ENCODE peak calls at places on chromosomes 16 and 17, in four cellular contexts. Z is IMR-90, D is AG04450, K is cardiac fibroblast. W is an unnamed sample.

GRCh38 chr17:61284174-61284573 is 115.5 kb upstream of the TBX2 start:
- DNase-seq in Z (peak; percentile 93), D (no peak), K (peak; percentile 40), W (no peak)

GRCh38 chr17:19386276-19386863 is 620 bp downstream of the MFAP4 start:
- DNase-seq in Z (peak; percentile 92), D (peak; percentile 50), K (peak; percentile 77), W (no peak)

GRCh38 chr17:71726320-71726719 is 394.5 kb upstream of the SOX9 start:
- DNase-seq in Z (no peak), D (no peak), K (peak; percentile 1), W (no peak)

GRCh38 chr16:55470533-55471371 is 8.2 kb upstream of the MMP2 start:
- DNase-seq in Z (no peak), D (no peak), K (peak; percentile 69), W (no peak)

GRCh38 chr17:82636626-82637598 is 11.3 kb downstream of the WDR45B start:
- DNase-seq in Z (no peak), D (no peak), K (no peak), W (no peak)

GRCh38 chr17:79545251-79546005 is 65.4 kb downstream of the RBFOX3 start:
- DNase-seq in Z (no peak), D (no peak), K (no peak), W (no peak)

GRCh38 chr16:88633684-88634140 is 4.7 kb upstream of the IL17C start:
- DNase-seq in Z (peak; percentile 13), D (no peak), K (no peak), W (no peak)

GRCh38 chr16:81705261-81705660 is 73.8 kb upstream of the PLCG2 start:
- DNase-seq in Z (no peak), D (no peak), K (no peak), W (no peak)

GRCh38 chr16:80525420-80525819 is 15.4 kb upstream of the DYNLRB2 start:
- DNase-seq in Z (no peak), D (no peak), K (no peak), W (no peak)

GRCh38 chr16:57635266-57636097 is 7.1 kb downstream of the ADGRG1 start:
- DNase-seq in Z (no peak), D (no peak), K (no peak), W (no peak)

GRCh38 chr17:9763643-9764042 is 27.7 kb downstream of the DHRS7C start:
- DNase-seq in Z (no peak), D (no peak), K (no peak), W (no peak)

GRCh38 chr16:1762879-1763520 is 8.3 kb downstream of the NME3 start:
- DNase-seq in Z (no peak), D (no peak), K (no peak), W (no peak)

GRCh38 chr16:3934491-3935185 is 54.1 kb upstream of the CREBBP start:
- DNase-seq in Z (no peak), D (no peak), K (no peak), W (no peak)

GRCh38 chr17:55334285-55334684 is 69.5 kb downstream of the HLF start:
- DNase-seq in Z (no peak), D (no peak), K (peak; percentile 13), W (peak; percentile 51)

GRCh38 chr17:51734462-51734861 is 424.1 kb downstream of the CA10 start:
- DNase-seq in Z (no peak), D (no peak), K (no peak), W (no peak)
- TF ChIP-seq CTCF in Z (no peak), D (no peak), K (no peak), W (peak; percentile 15)

DNA sequence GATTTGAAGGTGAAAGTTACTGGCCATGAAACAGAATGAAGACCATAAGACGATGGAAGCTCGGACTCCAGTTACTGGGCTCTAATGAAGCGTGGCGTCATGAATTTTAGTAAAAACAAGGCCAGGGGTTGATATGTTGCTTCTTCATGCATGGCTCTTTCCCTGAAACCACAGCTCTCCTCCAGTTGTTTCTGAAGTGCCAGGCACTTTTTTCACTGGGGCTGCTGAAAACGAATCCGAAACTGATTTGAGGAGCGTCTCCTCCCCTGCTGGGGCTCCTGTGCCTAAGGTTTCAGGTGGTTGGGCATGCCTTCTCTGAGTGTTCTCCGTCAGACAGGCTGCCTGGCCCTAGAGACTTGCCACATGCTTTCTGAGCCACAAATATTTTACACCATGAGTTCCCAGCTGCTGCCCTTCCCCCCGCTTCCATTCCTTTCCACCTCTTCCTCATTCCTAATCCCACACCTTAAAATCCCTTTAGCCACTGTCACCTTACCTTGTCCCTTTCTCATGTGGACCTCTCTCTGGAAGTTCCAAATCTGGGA is 3.7 kb upstream of the MYL4 start:
- DNase-seq in Z (peak; percentile 68), D (no peak), K (peak; percentile 71), W (no peak)
- H3K4me3 ChIP-seq in Z (no peak overlapping the region), D (no peak overlapping the region), K (no peak overlapping the region), W (no peak overlapping the region)

GRCh38 chr17:3335876-3336275 is 37.7 kb upstream of the OR3A1 start:
- DNase-seq in Z (no peak), D (no peak), K (no peak), W (no peak)
- TF ChIP-seq CTCF in Z (no peak), D (no peak), K (no peak), W (no peak)

GRCh38 chr17:77312786-77313599 is 172.2 kb downstream of the SEC14L1 start:
- DNase-seq in Z (peak; percentile 82), D (peak; percentile 67), K (peak; percentile 96), W (no peak)
- H3K4me3 ChIP-seq in Z (no peak overlapping the region), D (no peak overlapping the region), K (no peak overlapping the region), W (no peak overlapping the region)

DNA sequence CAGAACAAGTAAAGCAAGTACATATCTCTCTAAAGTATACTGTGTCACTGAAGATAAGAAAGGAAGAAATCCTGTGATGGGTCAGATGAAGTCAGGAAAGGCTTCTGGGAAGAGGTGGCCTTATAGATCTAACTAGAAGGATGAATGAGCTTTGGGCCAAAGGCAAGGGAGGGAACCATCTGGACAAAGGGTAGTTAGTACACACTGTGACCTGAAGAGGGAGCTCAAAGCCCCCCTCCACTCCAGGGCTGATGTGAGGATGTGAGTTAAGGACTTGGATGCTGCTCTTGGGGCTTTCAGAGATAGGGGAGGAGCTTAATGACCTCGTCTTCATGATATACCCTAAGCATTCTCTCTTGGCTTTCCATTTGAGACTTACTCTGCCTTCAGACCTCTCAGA is 185.3 kb upstream of the CACNG3 start:
- DNase-seq in Z (peak; percentile 22), D (no peak), K (peak; percentile 2), W (no peak)
- TF ChIP-seq CTCF in Z (peak; percentile 47), D (peak; percentile 45), K (no peak), W (peak; percentile 86)

DNA sequence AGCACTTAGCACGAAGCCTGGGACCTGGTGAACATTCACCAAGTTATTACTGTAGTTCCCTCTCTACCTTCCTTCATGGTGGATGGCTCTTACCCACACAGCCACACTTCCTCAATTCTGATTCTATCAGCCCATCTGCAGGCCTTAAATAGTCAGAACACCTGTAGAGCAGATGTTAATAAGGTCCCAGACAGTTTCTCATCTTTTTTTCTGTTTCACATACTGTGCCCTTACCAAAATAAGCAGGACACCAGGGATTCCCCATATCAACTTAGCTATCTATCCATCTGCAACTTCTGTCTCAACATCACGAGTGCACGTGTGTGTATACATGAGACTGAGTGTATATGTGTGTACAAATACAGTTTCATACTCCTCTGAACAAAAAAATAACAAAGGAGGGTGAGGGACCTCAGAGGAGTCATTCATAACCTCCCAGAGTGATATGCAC is 2.8 kb downstream of the RECQL5 start:
- DNase-seq in Z (no peak), D (no peak), K (no peak), W (no peak)
- H3K4me3 ChIP-seq in Z (no peak overlapping the region), D (no peak overlapping the region), K (no peak overlapping the region), W (no peak overlapping the region)

DNA sequence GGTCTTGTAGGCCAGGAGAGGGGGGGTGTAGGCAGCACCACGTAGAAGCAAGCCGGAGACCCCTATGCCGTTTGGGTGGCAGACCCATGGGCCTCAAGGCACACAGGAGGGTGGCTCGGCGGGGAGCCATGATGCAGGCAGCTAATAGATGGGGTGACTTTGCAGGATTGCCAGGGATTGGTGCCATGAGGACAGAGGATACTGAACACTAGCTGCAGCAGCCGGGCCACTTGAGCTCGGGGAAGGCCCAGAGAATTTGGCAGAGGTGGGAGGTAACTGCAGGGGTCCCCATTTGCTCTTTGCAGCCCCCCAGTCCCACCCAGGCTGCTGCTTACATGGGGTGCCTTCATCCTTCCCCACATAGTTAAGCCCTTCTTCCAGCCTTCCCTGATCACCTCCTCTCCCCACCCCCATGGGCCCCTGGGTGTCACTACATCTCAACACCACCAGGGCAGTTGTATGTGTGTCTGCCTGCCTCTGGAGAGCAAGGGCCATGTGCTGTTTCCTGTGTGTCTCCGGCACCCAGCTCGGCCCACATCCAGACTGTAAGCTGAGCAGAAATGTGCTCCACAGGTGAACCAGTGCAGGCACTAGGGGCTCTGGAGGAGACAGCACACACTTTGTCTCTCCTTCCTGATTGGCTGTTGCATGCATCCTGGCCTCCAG is 52.1 kb downstream of the SREBF1 start:
- DNase-seq in Z (no peak), D (no peak), K (no peak), W (no peak)
- TF ChIP-seq CTCF in Z (peak; percentile 30), D (peak; percentile 36), K (no peak), W (peak; percentile 51)

GRCh38 chr16:12901204-12901596 is 198 bp upstream of the SHISA9 start:
- DNase-seq in Z (no peak), D (no peak), K (no peak), W (no peak)
- H3K4me3 ChIP-seq in Z (no peak overlapping the region), D (no peak overlapping the region), K (no peak overlapping the region), W (peak overlapping the region; percentile 20)

GRCh38 chr16:82750078-82750477 is 123.3 kb downstream of the CDH13 start:
- DNase-seq in Z (peak; percentile 23), D (no peak), K (no peak), W (no peak)

GRCh38 chr16:82753821-82754220 is 127.1 kb downstream of the CDH13 start:
- DNase-seq in Z (peak; percentile 76), D (no peak), K (no peak), W (no peak)

GRCh38 chr16:82744958-82745357 is 118.2 kb downstream of the CDH13 start:
- DNase-seq in Z (no peak), D (no peak), K (no peak), W (no peak)

GRCh38 chr16:82751020-82751419 is 124.3 kb downstream of the CDH13 start:
- DNase-seq in Z (no peak), D (no peak), K (no peak), W (no peak)

GRCh38 chr16:82748026-82748425 is 121.3 kb downstream of the CDH13 start:
- DNase-seq in Z (peak; percentile 66), D (no peak), K (peak; percentile 94), W (no peak)
- TF ChIP-seq CTCF in Z (peak; percentile 42), D (peak; percentile 42), K (peak; percentile 40), W (peak; percentile 19)

W was measured in retinal pigment epithelial cell.